ENCODE peak calls at places on chromosomes 11 and 22, in seven cellular contexts. X is activated CD4-positive, alpha-beta T cell treated with anti-CD3 and anti-CD28 coated beads for 24 hours; F is iPS-NIHi11; Z is Kasumi-1; K is AG09319; V is stimulated activated CD8-positive, alpha-beta memory T cell treated with anti-CD3 and anti-CD28 coated beads, Interleukin-2, amount 100 ng/mL, for 1 hour; L is GM13977. N is an unnamed sample.

GRCh38 chr22:37166675-37167066 is 17.0 kb upstream of the IL2RB start:
- DNase-seq in K (peak; percentile 49), L (peak; percentile 82), X (peak; percentile 84), V (peak; percentile 70), Z (peak; percentile 65), F (peak; percentile 92), N (peak; percentile 66)

GRCh38 chr22:49929553-49929979 is 11.1 kb downstream of the CRELD2 start:
- DNase-seq in X (peak; percentile 67), Z (peak; percentile 24), V (peak; percentile 66), F (peak; percentile 97), K (no peak), L (peak; percentile 90), N (peak; percentile 65)

GRCh38 chr11:130828741-130829140 is 87.5 kb downstream of the SNX19 start:
- DNase-seq in L (no peak), Z (no peak), F (no peak), V (no peak), K (no peak), X (no peak), N (no peak)

GRCh38 chr22:28052818-28053217 is 133.8 kb upstream of the PITPNB start:
- DNase-seq in L (no peak), X (no peak), Z (no peak), K (no peak), V (no peak), F (no peak), N (no peak)

GRCh38 chr11:114619659-114620173 is 24.1 kb upstream of the NXPE4 start:
- DNase-seq in Z (no peak), F (no peak), K (no peak), V (no peak), X (no peak), L (no peak), N (no peak)

GRCh38 chr11:1674194-1674878 is 22.7 kb upstream of the KRTAP5-6 start:
- DNase-seq in F (no peak), Z (no peak), L (no peak), X (no peak), V (no peak), K (no peak), N (no peak)

GRCh38 chr11:78397398-78397797 is 20.2 kb downstream of the GAB2 start:
- DNase-seq in X (no peak), V (no peak), L (peak; percentile 18), K (no peak), F (no peak), Z (no peak), N (peak; percentile 47)

GRCh38 chr11:132888226-132888625 is 644.1 kb downstream of the OPCML start:
- DNase-seq in F (no peak), L (no peak), Z (no peak), X (no peak), V (no peak), K (no peak), N (no peak)

GRCh38 chr11:96035031-96035743 is 111.3 kb upstream of the MTMR2 start:
- DNase-seq in V (no peak), F (no peak), X (no peak), L (no peak), Z (no peak), K (no peak), N (no peak)

GRCh38 chr11:2725367-2726300 is 25.8 kb upstream of the KCNQ1OT1 start:
- DNase-seq in X (no peak), Z (no peak), L (no peak), V (no peak), K (peak; percentile 63), F (no peak), N (no peak)

GRCh38 chr11:78372114-78372768 is 45.4 kb downstream of the GAB2 start:
- DNase-seq in L (no peak), K (no peak), F (no peak), X (no peak), V (no peak), Z (no peak), N (no peak)

N was measured in GDM1.